ENCODE peak calls at places on chromosomes 11 and 22, in four cellular contexts. D is effector CD4-positive, alpha-beta T cell; E is EL; U is activated T-cell treated with anti-CD3 and anti-CD28 coated beads for 1 hour. L is an unnamed sample.

GRCh38 chr11:61776561-61777075 is 15.8 kb downstream of the TMEM258 start:
- DNase-seq in E (peak), D (peak), U (peak), L (peak)

GRCh38 chr22:31040542-31041398 is 40.3 kb upstream of the SMTN start:
- DNase-seq in D (no peak), U (no peak), E (no peak), L (no peak)

GRCh38 chr11:10294289-10294953 is 402 bp upstream of the SBF2 start:
- DNase-seq in D (no peak), U (no peak), E (peak), L (no peak)

GRCh38 chr11:120940297-120940847 is 83.5 kb upstream of the TBCEL start:
- DNase-seq in D (no peak), E (no peak), U (no peak), L (no peak)

GRCh38 chr11:57649826-57650738 is at the start of gene YPEL4:
- DNase-seq in E (peak), D (peak), U (peak), L (peak)

GRCh38 chr11:119764108-119764874 is 35.3 kb upstream of the NECTIN1 start:
- DNase-seq in U (no peak), D (no peak), E (peak), L (no peak)

GRCh38 chr22:48340727-48341709 is 1486.7 kb downstream of the BRD1 start:
- DNase-seq in U (no peak), D (no peak), E (no peak), L (no peak)

GRCh38 chr22:24681236-24681635 is 78.2 kb downstream of the GGT1 start:
- DNase-seq in E (peak), U (no peak), D (no peak), L (no peak)

GRCh38 chr11:45280449-45280848 is 5.7 kb downstream of the SYT13 start:
- DNase-seq in U (no peak), E (no peak), D (no peak), L (no peak)

GRCh38 chr22:29259253-29259899 is 8.4 kb downstream of the RHBDD3 start:
- DNase-seq in U (no peak), D (no peak), E (no peak), L (no peak)

GRCh38 chr22:23305321-23305910 is 125.1 kb downstream of the BCR start:
- DNase-seq in E (peak), D (no peak), U (no peak), L (no peak)

GRCh38 chr11:62120466-62120865 is 3.3 kb upstream of the INCENP start:
- DNase-seq in U (no peak), E (no peak), D (no peak), L (no peak)

GRCh38 chr11:109040303-109040702 is 375.4 kb downstream of the DDX10 start:
- DNase-seq in D (no peak), U (no peak), E (no peak), L (no peak)

GRCh38 chr11:38562562-38562961 is 1964.5 kb upstream of the RAG2 start:
- DNase-seq in D (no peak), U (no peak), E (peak), L (no peak)